ENCODE peak calls at places on chromosomes 4 and X, in four cellular contexts. Z, S, P and Q are unnamed samples.

GRCh38 chr4:78143634-78144033 is 86.5 kb downstream of the FRAS1 start:
- DNase-seq in Z (no peak), P (no peak), S (no peak), Q (no peak)

GRCh38 chrX:16573781-16574180 is 76.2 kb upstream of the S100G start:
- DNase-seq in P (no peak), Z (no peak), S (peak), Q (no peak)

GRCh38 chrX:55480390-55481062 is 9.1 kb downstream of the USP51 start:
- DNase-seq in Z (no peak), S (no peak), P (no peak), Q (no peak)

GRCh38 chrX:2474280-2474962 is 26.4 kb downstream of the DHRSX start:
- DNase-seq in Z (peak), P (no peak), S (no peak), Q (no peak)

GRCh38 chr4:7429069-7429416 is 5.7 kb downstream of the PSAPL1 start:
- DNase-seq in S (no peak), Z (no peak), P (no peak), Q (no peak)

GRCh38 chr4:84927428-84927827 is 39.1 kb downstream of the WDFY3 start:
- DNase-seq in Z (no peak), S (no peak), P (no peak), Q (no peak)

GRCh38 chr4:73012673-73013072 is 56.8 kb downstream of the COX18 start:
- DNase-seq in Z (no peak), P (no peak), S (no peak), Q (no peak)

GRCh38 chr4:31422006-31422405 is 701.8 kb downstream of the PCDH7 start:
- DNase-seq in S (peak), Z (no peak), P (no peak), Q (no peak)

GRCh38 chr4:108143515-108143914 is 25.2 kb downstream of the LEF1 start:
- DNase-seq in P (no peak), Z (no peak), S (no peak), Q (no peak)

GRCh38 chrX:629230-630006 is 1.2 kb upstream of the SHOX start:
- DNase-seq in Z (no peak), P (no peak), S (no peak), Q (no peak)

GRCh38 chrX:129984196-129984962 is 1.9 kb downstream of the BCORL1 start:
- DNase-seq in Z (no peak), P (peak), S (no peak), Q (peak)

GRCh38 chr4:17945303-17945702 is 76.3 kb downstream of the LCORL start:
- DNase-seq in P (no peak), Z (no peak), S (no peak), Q (no peak)

GRCh38 chr4:144591401-144591800 is 54.6 kb upstream of the HHIP start:
- DNase-seq in Z (no peak), S (peak), P (no peak), Q (no peak)

GRCh38 chr4:2767705-2768074 is 11.6 kb upstream of the TNIP2 start:
- DNase-seq in S (no peak), Z (no peak), P (peak), Q (no peak)

GRCh38 chr4:110088670-110089069 is 109.7 kb downstream of the ELOVL6 start:
- DNase-seq in P (no peak), Z (no peak), S (no peak), Q (no peak)

GRCh38 chrX:133674726-133675470 is 259.6 kb upstream of the GPC4 start:
- DNase-seq in P (no peak), Z (no peak), S (no peak), Q (no peak)

GRCh38 chr4:82123934-82124333 is 249.9 kb downstream of the HNRNPD start:
- DNase-seq in Z (no peak), P (no peak), S (no peak), Q (no peak)

GRCh38 chr4:182555997-182556418 is 312.8 kb downstream of the TENM3 start:
- DNase-seq in P (no peak), Z (peak), S (peak), Q (no peak)